ENCODE peak calls at places on chromosomes 1 and 21, in four cellular contexts. U is A549, D is H1, V is K562. A is an unnamed sample.

GRCh38 chr1:24724345-24725208 is 20.7 kb upstream of the CLIC4 start:
- DNase-seq in U (peak), V (peak), D (no peak), A (peak)

GRCh38 chr1:206581571-206581981 is 30.7 kb downstream of the EIF2D start:
- DNase-seq in V (no peak), D (no peak), U (no peak), A (no peak)

GRCh38 chr1:207825719-207826556 is 74.1 kb downstream of the CD46 start:
- DNase-seq in V (peak), D (no peak), U (no peak), A (peak)

GRCh38 chr1:159913451-159914192 is 11.7 kb downstream of the TAGLN2 start:
- DNase-seq in D (no peak), V (no peak), U (no peak), A (no peak)

GRCh38 chr1:230819976-230820375 is 48.3 kb downstream of the C1orf198 start:
- DNase-seq in D (no peak), V (no peak), U (no peak), A (no peak)

GRCh38 chr1:1928231-1929101 is 9.4 kb upstream of the TMEM52 start:
- DNase-seq in U (no peak), D (no peak), V (no peak), A (no peak)

GRCh38 chr1:18225236-18225904 is 117.8 kb downstream of the IGSF21 start:
- DNase-seq in U (no peak), V (no peak), D (no peak), A (no peak)

GRCh38 chr1:201748331-201748730 is 80.6 kb upstream of the IPO9 start:
- DNase-seq in V (no peak), D (no peak), U (no peak), A (no peak)

GRCh38 chr1:6517435-6517851 is 26.0 kb upstream of the PLEKHG5 start:
- DNase-seq in V (peak), U (no peak), D (no peak), A (no peak)

GRCh38 chr1:205484985-205485967 is 19.2 kb upstream of the CDK18 start:
- DNase-seq in V (peak), U (peak), D (peak), A (peak)

GRCh38 chr1:27233677-27234053 is 767 bp upstream of the WDTC1 start:
- DNase-seq in U (no peak), V (no peak), D (no peak), A (no peak)

GRCh38 chr1:208288495-208288894 is 44.3 kb upstream of the PLXNA2 start:
- DNase-seq in D (no peak), V (no peak), U (no peak), A (no peak)

GRCh38 chr1:111880866-111881837 is 108.3 kb downstream of the KCND3 start:
- DNase-seq in V (no peak), U (no peak), D (no peak), A (no peak)

GRCh38 chr1:67832737-67833594 is at the start of gene GNG12:
- DNase-seq in V (peak), U (peak), D (peak), A (no peak)

GRCh38 chr1:50108497-50109073 is at the start of gene ELAVL4:
- DNase-seq in D (no peak), V (peak), U (no peak), A (no peak)

GRCh38 chr21:38228115-38228514 is 28.7 kb upstream of the KCNJ15 start:
- DNase-seq in D (peak), U (no peak), V (no peak), A (no peak)

GRCh38 chr1:230230273-230230672 is 163.2 kb downstream of the GALNT2 start:
- DNase-seq in D (no peak), U (no peak), V (no peak), A (no peak)

GRCh38 chr1:115194571-115194970 is 105.3 kb upstream of the TSPAN2 start:
- DNase-seq in D (no peak), V (no peak), U (no peak), A (no peak)

GRCh38 chr1:246111570-246111969 is 395.5 kb downstream of the SMYD3 start:
- DNase-seq in V (peak), U (no peak), D (no peak), A (no peak)

GRCh38 chr21:45492765-45493164 is 49.5 kb downstream of the SLC19A1 start:
- DNase-seq in U (no peak), D (no peak), V (no peak), A (no peak)

GRCh38 chr21:45494851-45495680 is 47.2 kb downstream of the SLC19A1 start:
- DNase-seq in U (no peak), D (no peak), V (no peak), A (no peak)

GRCh38 chr21:45491623-45492022 is 50.6 kb downstream of the SLC19A1 start:
- DNase-seq in V (no peak), D (no peak), U (no peak), A (no peak)

GRCh38 chr21:45494135-45494850 is 47.9 kb downstream of the SLC19A1 start:
- DNase-seq in D (no peak), U (no peak), V (no peak), A (no peak)

DNA sequence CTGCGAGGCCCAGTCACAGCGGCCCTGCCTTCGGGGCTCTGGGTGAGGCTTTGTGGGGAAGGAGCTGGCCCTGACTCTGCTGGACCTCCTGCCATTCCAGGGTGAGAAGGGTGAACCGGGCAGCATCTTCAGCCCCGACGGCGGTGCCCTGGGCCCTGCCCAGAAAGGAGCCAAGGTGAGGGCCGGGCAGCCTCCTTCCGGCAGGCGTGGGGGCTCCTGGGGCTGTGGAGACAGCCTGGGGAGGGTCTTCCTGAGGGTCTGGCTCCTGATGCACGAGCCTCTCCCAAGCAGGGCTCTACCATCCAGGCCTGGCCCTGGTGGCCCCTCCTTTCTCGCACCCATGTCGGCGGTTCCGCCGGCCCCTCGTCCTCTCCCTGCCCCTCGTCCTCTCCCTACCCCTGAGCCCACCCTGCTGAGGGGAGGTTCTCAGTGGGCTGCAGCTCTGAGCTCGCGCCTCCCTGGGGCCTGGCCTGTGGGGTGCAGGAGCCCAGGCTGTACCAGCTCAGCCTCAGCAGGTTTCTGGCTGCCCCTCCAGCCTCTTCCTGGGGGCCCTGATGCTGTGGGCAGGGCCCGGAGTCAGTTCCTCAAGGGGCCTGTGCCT is 48.7 kb downstream of the SLC19A1 start:
- DNase-seq in D (no peak), U (no peak), V (no peak), A (no peak)
- TF ChIP-seq CHD2 in D (no peak), U (no peak), V (no peak), A (no peak)

GRCh38 chr1:41446851-41447610 is 37.5 kb downstream of the EDN2 start:
- DNase-seq in D (no peak), V (no peak), U (no peak), A (no peak)
- TF ChIP-seq JUN in D (no peak), V (no peak), U (no peak), A (no peak)

DNA sequence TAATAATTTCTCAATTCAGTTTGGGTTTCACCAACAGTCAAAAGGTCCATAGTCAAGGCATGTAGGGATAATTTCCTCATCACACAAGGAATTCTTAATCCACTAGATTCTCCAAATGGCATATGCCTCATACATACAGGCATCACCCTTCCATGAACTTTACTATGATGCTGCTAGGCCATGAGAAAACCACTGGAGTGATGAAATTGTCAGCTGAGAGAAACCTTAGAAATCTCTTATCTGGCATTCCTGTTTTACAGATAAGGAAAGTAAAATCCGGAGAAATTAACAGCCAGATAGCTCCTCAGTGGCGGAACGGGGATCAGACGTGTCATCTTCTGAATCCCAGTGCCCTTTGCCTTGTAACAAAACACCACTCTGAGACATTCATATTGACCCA is 274.4 kb downstream of the NTNG1 start:
- DNase-seq in V (no peak), U (no peak), D (no peak), A (no peak)
- TF ChIP-seq CHD2 in V (no peak), U (no peak), D (no peak), A (no peak)

DNA sequence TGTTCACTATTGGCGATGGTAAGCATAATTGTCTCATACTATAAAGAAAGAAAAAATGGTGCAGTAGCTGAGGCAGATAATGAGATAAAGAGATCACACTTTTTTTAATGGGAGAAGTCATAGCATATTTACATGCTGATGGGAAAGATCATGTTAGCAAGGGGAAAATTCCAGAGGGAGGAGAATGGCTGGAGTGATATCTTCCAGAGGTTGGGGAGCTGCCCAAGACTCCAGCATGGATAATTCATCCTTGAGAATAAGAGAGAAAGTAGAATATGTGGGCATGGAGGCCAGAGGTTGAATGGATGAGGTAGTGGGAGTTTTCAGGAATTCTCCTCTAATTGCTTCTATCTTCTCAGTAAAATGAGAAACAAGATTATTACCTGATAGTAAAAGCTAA is 45.8 kb upstream of the RGS1 start:
- DNase-seq in U (no peak), V (no peak), D (no peak), A (no peak)
- TF ChIP-seq JUN in U (no peak), V (no peak), D (no peak), A (no peak)

GRCh38 chr1:44168520-44169098 is 27.2 kb upstream of the KLF18 start:
- DNase-seq in U (no peak), D (no peak), V (no peak), A (no peak)
- TF ChIP-seq CHD2 in U (no peak), D (no peak), V (no peak), A (no peak)

GRCh38 chr1:32592953-32593352 is 53.7 kb downstream of the ZBTB8A start:
- DNase-seq in U (no peak), V (no peak), D (no peak), A (no peak)
- TF ChIP-seq JUN in U (no peak), V (no peak), D (no peak), A (no peak)

A was measured in HepG2.